ENCODE peak calls at places on chromosomes 6 and 20, in four cellular contexts. X is GM12878, F is HCT116, H is SK-N-SH. C is an unnamed sample.

GRCh38 chr6:144952456-144953240 is 667.5 kb downstream of the UTRN start:
- DNase-seq in H (no peak), F (no peak), X (no peak), C (no peak)

GRCh38 chr6:127420558-127420957 is 38.6 kb downstream of the KIAA0408 start:
- DNase-seq in F (peak), X (peak), H (peak), C (peak)

GRCh38 chr6:141140905-141141304 is 991.8 kb upstream of the GJE1 start:
- DNase-seq in H (no peak), X (no peak), F (no peak), C (no peak)

GRCh38 chr6:33799714-33800113 is 4.1 kb downstream of the MLN start:
- DNase-seq in H (no peak), X (no peak), F (no peak), C (no peak)

GRCh38 chr20:20872420-20872819 is 160.0 kb upstream of the RALGAPA2 start:
- DNase-seq in X (no peak), H (no peak), F (no peak), C (no peak)

GRCh38 chr6:163335671-163336545 is 78.6 kb upstream of the QKI start:
- DNase-seq in F (no peak), X (no peak), H (no peak), C (no peak)

GRCh38 chr6:124679392-124679791 is 282.8 kb upstream of the RNF217 start:
- DNase-seq in X (no peak), F (no peak), H (no peak), C (no peak)

GRCh38 chr6:87214831-87215230 is 59.5 kb downstream of the ZNF292 start:
- DNase-seq in X (no peak), F (no peak), H (no peak), C (no peak)

GRCh38 chr6:138964012-138964411 is 24.0 kb downstream of the REPS1 start:
- DNase-seq in X (no peak), H (no peak), F (no peak), C (no peak)

GRCh38 chr20:47620808-47621805 is 119.4 kb downstream of the NCOA3 start:
- DNase-seq in F (peak), X (peak), H (peak), C (peak)

GRCh38 chr6:122995930-122996796 is at the start of gene CLVS2:
- DNase-seq in F (no peak), X (no peak), H (peak), C (peak)

GRCh38 chr6:109739671-109740070 is 48.6 kb downstream of the FIG4 start:
- DNase-seq in X (no peak), H (no peak), F (no peak), C (no peak)

GRCh38 chr6:109738200-109738599 is 47.1 kb downstream of the FIG4 start:
- DNase-seq in F (no peak), X (no peak), H (no peak), C (no peak)

GRCh38 chr6:109736273-109737031 is 45.4 kb downstream of the FIG4 start:
- DNase-seq in H (no peak), F (no peak), X (no peak), C (no peak)

GRCh38 chr6:109740787-109741186 is 49.7 kb downstream of the FIG4 start:
- DNase-seq in X (no peak), F (no peak), H (no peak), C (no peak)

DNA sequence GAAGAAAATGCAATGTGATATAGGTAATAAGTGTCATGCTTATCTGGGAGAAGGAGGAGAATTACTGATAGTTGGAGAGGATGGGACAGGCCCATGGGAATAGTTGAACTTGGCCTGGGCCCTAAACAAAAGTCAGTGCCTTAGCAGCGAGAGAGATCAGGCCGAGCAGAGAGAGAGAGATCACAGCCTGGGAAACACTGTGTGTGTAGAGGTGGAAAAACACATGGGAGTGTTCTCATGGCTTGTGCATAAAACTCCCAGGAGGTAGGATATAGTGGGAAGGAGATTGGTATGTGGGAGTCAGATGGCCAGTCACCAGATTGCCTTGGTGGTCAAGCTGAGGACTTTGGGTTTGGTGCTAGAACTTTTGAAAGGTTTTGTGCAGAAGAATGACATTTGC is 47.6 kb downstream of the FIG4 start:
- DNase-seq in F (no peak), X (no peak), H (no peak), C (no peak)
- TF ChIP-seq JUND in F (no peak), X (no peak), H (no peak), C (no peak)

GRCh38 chr6:107543088-107543487 is 53.2 kb downstream of the SOBP start:
- DNase-seq in H (no peak), F (no peak), X (no peak), C (no peak)

GRCh38 chr6:107545761-107546160 is 55.8 kb downstream of the SOBP start:
- DNase-seq in H (no peak), F (no peak), X (no peak), C (no peak)

GRCh38 chr6:107542170-107542569 is 52.3 kb downstream of the SOBP start:
- DNase-seq in F (no peak), H (no peak), X (no peak), C (no peak)

GRCh38 chr6:107540465-107540857 is 50.5 kb downstream of the SOBP start:
- DNase-seq in H (no peak), X (no peak), F (no peak), C (no peak)

DNA sequence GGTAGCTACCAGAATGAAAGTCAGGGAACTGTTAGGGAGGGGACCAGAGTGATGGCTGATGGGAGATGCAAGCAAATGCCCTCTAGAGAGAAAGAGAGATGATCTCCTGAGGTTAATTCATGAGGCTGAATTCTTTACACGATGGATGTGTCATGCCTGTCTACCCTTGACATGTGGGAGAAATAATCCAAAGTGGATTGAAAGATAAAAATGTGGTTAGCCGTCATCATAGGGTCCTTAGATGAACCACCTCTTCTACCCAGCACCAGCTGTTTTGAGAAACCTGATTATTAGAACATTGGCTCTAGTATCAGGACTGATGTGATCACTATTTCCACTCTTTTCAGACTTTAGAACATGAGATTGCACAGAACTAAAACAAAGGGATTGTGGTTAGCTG is 53.6 kb downstream of the SOBP start:
- DNase-seq in H (no peak), F (no peak), X (no peak), C (no peak)
- TF ChIP-seq JUND in H (no peak), F (no peak), X (no peak), C (no peak)

DNA sequence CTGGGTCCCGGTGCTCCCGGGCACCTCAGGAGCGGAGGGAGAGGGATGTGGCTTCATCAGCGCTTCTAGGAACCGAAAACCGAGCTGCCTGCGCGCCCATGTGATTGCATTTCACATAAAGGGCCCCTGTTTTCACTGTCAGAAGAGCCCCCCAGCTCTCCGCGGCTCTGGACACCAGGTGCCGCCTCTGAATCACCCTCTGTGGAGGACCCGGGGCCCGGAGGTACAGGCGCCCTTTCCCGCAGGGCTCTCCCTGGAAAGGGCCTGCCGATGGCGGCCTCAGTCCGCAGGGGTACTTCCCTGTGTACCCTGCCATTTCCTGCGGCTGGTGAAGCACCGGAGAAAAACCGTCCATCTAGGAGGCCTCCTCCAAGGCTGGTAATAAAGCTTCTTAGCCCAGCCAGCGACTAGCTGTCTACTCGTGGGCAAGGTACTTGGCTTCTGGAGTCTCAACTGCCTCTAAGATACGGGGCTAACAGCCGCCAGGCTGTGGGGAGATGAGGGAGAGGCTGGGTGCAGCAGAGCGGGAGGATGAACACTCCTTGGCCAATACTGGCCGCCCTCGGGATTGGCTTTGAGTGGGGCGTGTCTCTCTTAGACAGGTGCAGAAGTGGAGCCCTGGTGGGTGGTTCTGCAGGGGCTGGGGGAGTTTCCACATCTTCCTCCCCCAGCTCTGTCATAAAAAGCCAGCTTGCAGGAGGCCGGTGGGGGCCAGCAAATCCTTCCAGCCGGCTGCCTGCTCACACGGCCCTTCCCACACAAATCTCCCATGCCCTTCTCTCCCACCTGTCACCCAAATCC is 1.6 kb downstream of the PPP1R16B start:
- DNase-seq in X (no peak), H (peak), F (no peak), C (no peak)
- TF ChIP-seq JUND in X (no peak), H (no peak), F (no peak), C (no peak)

DNA sequence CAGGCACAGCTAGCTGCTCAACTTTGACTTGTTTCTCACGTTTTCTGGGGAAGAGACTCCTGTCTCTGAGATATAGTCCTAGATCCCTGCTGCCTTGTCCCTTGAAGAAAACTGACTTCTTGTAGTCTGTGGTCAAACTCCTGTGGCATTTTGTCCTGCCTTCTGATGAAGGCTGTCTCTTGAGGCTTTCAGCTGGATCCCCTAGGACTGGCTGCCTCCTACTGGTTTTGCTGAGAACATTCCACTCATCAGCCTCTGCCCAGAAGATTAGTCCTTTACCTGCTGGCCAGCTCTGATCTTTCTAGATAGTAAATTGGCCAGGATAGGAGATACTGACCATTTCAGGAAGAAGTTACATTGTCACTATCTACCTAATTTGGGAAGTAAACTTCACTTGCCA is 71.9 kb upstream of the CNR1 start:
- DNase-seq in H (no peak), X (peak), F (peak), C (no peak)
- TF ChIP-seq JUND in H (no peak), X (no peak), F (no peak), C (no peak)

C was measured in T47D.